ENCODE peak calls at places on chromosomes 6 and 20, in four cellular contexts. R, N, J and E are unnamed samples.

GRCh38 chr6:44269921-44270525 is at the start of gene TMEM151B:
- DNase-seq in R (no peak), N (no peak), J (no peak), E (no peak)

GRCh38 chr6:158793432-158793831 is 25.7 kb downstream of the EZR start:
- DNase-seq in R (no peak), N (no peak), J (peak; percentile 67), E (peak; percentile 67)

GRCh38 chr6:137102851-137103492 is 58.2 kb upstream of the IL20RA start:
- DNase-seq in R (no peak), N (no peak), J (no peak), E (no peak)

GRCh38 chr20:15612746-15613145 is 960.5 kb downstream of the KIF16B start:
- DNase-seq in R (peak; percentile 43), N (no peak), J (no peak), E (no peak)

GRCh38 chr6:150969901-150970300 is 104.4 kb downstream of the MTHFD1L start:
- DNase-seq in R (no peak), N (no peak), J (no peak), E (no peak)

GRCh38 chr20:60223174-60223573 is 265.0 kb downstream of the CDH26 start:
- DNase-seq in R (no peak), N (no peak), J (no peak), E (no peak)

GRCh38 chr6:33623895-33624381 is 2.8 kb downstream of the ITPR3 start:
- DNase-seq in R (no peak), N (no peak), J (no peak), E (no peak)

GRCh38 chr20:63006611-63007471 is at the start of gene BHLHE23:
- DNase-seq in R (no peak), N (no peak), J (peak; percentile 12), E (no peak)

GRCh38 chr20:63337786-63338420 is 23.2 kb downstream of the CHRNA4 start:
- DNase-seq in R (no peak), N (no peak), J (peak; percentile 17), E (no peak)

GRCh38 chr6:5398530-5398929 is 137.2 kb downstream of the FARS2 start:
- DNase-seq in R (no peak), N (peak; percentile 56), J (peak; percentile 68), E (peak; percentile 2)

GRCh38 chr20:61609461-61609860 is 357.4 kb downstream of the CDH4 start:
- DNase-seq in R (no peak), N (no peak), J (no peak), E (no peak)

GRCh38 chr6:57432162-57432561 is 114.7 kb downstream of the PRIM2 start:
- DNase-seq in R (no peak), N (no peak), J (peak; percentile 81), E (no peak)

GRCh38 chr20:59055302-59055701 is 12.7 kb upstream of the PRELID3B start:
- DNase-seq in R (no peak), N (no peak), J (peak; percentile 34), E (no peak)

GRCh38 chr6:579339-579738 is 77.6 kb downstream of the HUS1B start:
- DNase-seq in R (no peak), N (no peak), J (peak; percentile 27), E (peak; percentile 26)

GRCh38 chr6:135144678-135145508 is 36.2 kb upstream of the MYB start:
- DNase-seq in R (no peak), N (peak; percentile 24), J (peak; percentile 54), E (peak; percentile 17)

GRCh38 chr20:46230811-46231282 is 77.5 kb downstream of the CDH22 start:
- DNase-seq in R (peak; percentile 60), N (peak; percentile 25), J (peak; percentile 68), E (no peak)

GRCh38 chr6:80769101-80769500 is 662.6 kb downstream of the BCKDHB start:
- DNase-seq in R (no peak), N (no peak), J (no peak), E (no peak)

GRCh38 chr6:155936551-155936950 is 480.9 kb upstream of the NOX3 start:
- DNase-seq in R (no peak), N (no peak), J (no peak), E (no peak)

GRCh38 chr6:161836643-161837448 is 563.0 kb upstream of the AGPAT4 start:
- DNase-seq in R (no peak), N (no peak), J (peak; percentile 12), E (peak; percentile 19)

GRCh38 chr20:57902478-57902877 is 192.7 kb upstream of the PMEPA1 start:
- DNase-seq in R (no peak), N (peak; percentile 84), J (peak; percentile 41), E (no peak)
- TF ChIP-seq CTCF in R (no peak), N (peak; percentile 44), J (no peak), E (no peak)

GRCh38 chr6:111741177-111741952 is 131.9 kb downstream of the FYN start:
- DNase-seq in R (no peak), N (no peak), J (no peak), E (no peak)
- H3K4me1 ChIP-seq in R (peaks cover 28% of the 10 kb centered on the region), N (peaks cover 26% of the 10 kb centered on the region), J (no peaks in the 10 kb centered on the region), E (no peaks in the 10 kb centered on the region)

DNA sequence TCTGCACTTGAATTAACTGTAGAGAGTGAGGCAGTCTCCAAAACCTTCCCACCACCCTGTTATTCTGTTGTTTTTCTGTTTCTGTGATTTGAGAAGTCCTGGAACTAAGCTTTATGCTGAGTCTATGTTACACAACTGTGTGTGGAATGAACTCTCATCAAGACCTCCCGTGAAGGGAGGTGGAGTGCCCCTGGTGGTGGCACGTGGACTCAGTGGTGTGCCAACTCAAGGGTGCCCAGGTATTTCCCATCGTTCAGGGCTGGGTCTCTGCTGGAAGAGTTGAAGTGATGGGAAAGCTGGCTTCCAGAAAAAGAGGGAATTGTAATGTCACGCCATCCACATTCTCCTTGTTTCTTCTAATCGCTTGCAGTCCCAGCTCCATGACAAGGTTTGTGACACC is 374.2 kb downstream of the SMOC2 start:
- DNase-seq in R (no peak), N (no peak), J (peak; percentile 6), E (no peak)
- TF ChIP-seq CTCF in R (no peak), N (no peak), J (peak; percentile 25), E (no peak)

DNA sequence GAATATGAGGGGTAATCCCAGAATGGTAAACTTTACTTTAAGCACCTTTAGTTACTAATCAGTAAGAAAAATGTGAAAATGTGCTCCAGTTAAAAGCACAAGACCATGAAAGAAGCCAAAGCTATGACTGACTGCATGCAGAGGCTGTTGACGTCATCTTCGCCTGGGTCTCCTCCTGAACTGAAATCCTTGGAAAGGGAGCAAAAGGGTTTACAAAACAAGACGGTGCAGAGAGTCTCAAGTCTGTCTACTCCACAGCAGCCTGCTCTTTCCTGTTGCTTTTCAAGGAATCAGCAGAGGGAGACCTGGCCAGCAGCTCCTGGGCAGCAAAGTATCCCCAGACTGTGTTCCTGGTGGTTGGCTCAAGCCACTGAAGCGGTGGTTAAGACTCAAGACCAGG is 10.2 kb downstream of the FKBP1A start:
- DNase-seq in R (no peak), N (no peak), J (no peak), E (no peak)
- H3K4me1 ChIP-seq in R (peaks cover 22% of the 10 kb centered on the region), N (peaks cover 33% of the 10 kb centered on the region), J (no peaks in the 10 kb centered on the region), E (peaks cover 27% of the 10 kb centered on the region)